ENCODE peak calls at places on chromosomes 13 and 19, in seven cellular contexts. B, U, Z, I, X, L and S are unnamed samples.

GRCh38 chr13:29436291-29436690 is 159.2 kb downstream of the SLC7A1 start:
- DNase-seq in Z (no peak), U (no peak), B (no peak), I (no peak), X (no peak), L (no peak), S (peak)

GRCh38 chr19:38667552-38668205 is 20.2 kb downstream of the ACTN4 start:
- DNase-seq in X (no peak), Z (no peak), L (no peak), U (no peak), I (no peak), B (no peak), S (peak)

GRCh38 chr13:75264611-75265010 is 217.4 kb downstream of the TBC1D4 start:
- DNase-seq in L (no peak), B (no peak), U (no peak), X (no peak), Z (no peak), I (no peak), S (no peak)

GRCh38 chr19:45327404-45328143 is 4.9 kb upstream of the CKM start:
- DNase-seq in U (no peak), B (no peak), X (no peak), L (no peak), I (no peak), Z (no peak), S (no peak)

GRCh38 chr13:97321101-97321500 is 99.0 kb downstream of the MBNL2 start:
- DNase-seq in B (no peak), L (no peak), I (no peak), Z (no peak), X (no peak), U (no peak), S (no peak)

GRCh38 chr19:51948979-51949378 is 21.7 kb downstream of the ZNF613 start:
- DNase-seq in U (no peak), L (no peak), I (no peak), B (no peak), X (no peak), Z (peak), S (no peak)

GRCh38 chr19:15101479-15102082 is 5.6 kb upstream of the SYDE1 start:
- DNase-seq in L (no peak), I (peak), U (no peak), X (peak), B (no peak), Z (no peak), S (peak)

GRCh38 chr19:32040246-32040645 is 305.2 kb upstream of the ZNF507 start:
- DNase-seq in U (no peak), Z (no peak), I (no peak), X (no peak), B (no peak), L (no peak), S (no peak)